ENCODE peak calls at places on chromosomes 4 and X, in eight cellular contexts. M is ovary, O is fibroblast of pulmonary artery, U is ELF-1, P is H9, N is left kidney, I is GM04504, X is head of caudate nucleus. K is an unnamed sample.

GRCh38 chrX:28022371-28022770 is 41.1 kb upstream of the DCAF8L1 start:
- DNase-seq in M (no peak), O (no peak), U (no peak), P (no peak), N (no peak), I (no peak), X (no peak), K (no peak)

GRCh38 chrX:19956923-19957322 is 33.9 kb downstream of the BCLAF3 start:
- DNase-seq in M (no peak), O (no peak), U (no peak), P (no peak), N (no peak), I (no peak), X (no peak), K (no peak)

GRCh38 chrX:20742106-20742505 is 475.4 kb upstream of the RPS6KA3 start:
- DNase-seq in M (no peak), O (peak; percentile 4), U (no peak), P (no peak), N (no peak), I (peak; percentile 44), X (no peak), K (no peak)

GRCh38 chr4:183906736-183907651 is 1.9 kb downstream of the STOX2 start:
- DNase-seq in M (peak; percentile 17), O (no peak), U (peak; percentile 77), P (peak; percentile 64), N (peak; percentile 74), I (no peak), X (peak; percentile 42), K (no peak)

GRCh38 chr4:158636619-158637018 is 35.1 kb downstream of the C4orf46 start:
- DNase-seq in M (no peak), O (no peak), U (no peak), P (no peak), N (no peak), I (no peak), X (no peak), K (no peak)

GRCh38 chrX:23699636-23700194 is 32.4 kb downstream of the PRDX4 start:
- DNase-seq in M (peak; percentile 43), O (peak; percentile 48), U (peak; percentile 60), P (peak; percentile 84), N (no peak), I (no peak), X (no peak), K (no peak)

GRCh38 chr4:94500696-94501095 is 49.0 kb downstream of the PDLIM5 start:
- DNase-seq in M (no peak), O (peak; percentile 64), U (no peak), P (no peak), N (no peak), I (no peak), X (no peak), K (no peak)

GRCh38 chr4:76301068-76301774 is 5.3 kb upstream of the STBD1 start:
- DNase-seq in M (no peak), O (peak; percentile 59), U (no peak), P (no peak), N (peak; percentile 60), I (peak; percentile 61), X (no peak), K (peak; percentile 62)

GRCh38 chr4:36043901-36044300 is 200.4 kb downstream of the ARAP2 start:
- DNase-seq in M (no peak), O (no peak), U (no peak), P (no peak), N (no peak), I (no peak), X (no peak), K (no peak)

GRCh38 chr4:152805818-152806217 is 26.1 kb downstream of the ARFIP1 start:
- DNase-seq in M (no peak), O (no peak), U (no peak), P (no peak), N (no peak), I (no peak), X (no peak), K (no peak)

GRCh38 chrX:150212672-150213480 is 150.2 kb upstream of the MAMLD1 start:
- DNase-seq in M (no peak), O (peak; percentile 57), U (peak; percentile 68), P (no peak), N (no peak), I (no peak), X (no peak), K (no peak)

GRCh38 chr4:109699553-109700225 is 3.6 kb downstream of the CASP6 start:
- DNase-seq in M (no peak), O (no peak), U (no peak), P (no peak), N (no peak), I (no peak), X (no peak), K (no peak)

GRCh38 chrX:118117069-118117405 is 427 bp upstream of the KLHL13 start:
- DNase-seq in M (no peak), O (no peak), U (peak; percentile 70), P (no peak), N (no peak), I (no peak), X (no peak), K (no peak)

GRCh38 chr4:3708103-3708510 is 58.1 kb upstream of the ADRA2C start:
- DNase-seq in M (no peak), O (no peak), U (no peak), P (no peak), N (peak; percentile 64), I (peak; percentile 17), X (no peak), K (no peak)

GRCh38 chrX:102339312-102340298 is 92.6 kb downstream of the NXF2 start:
- DNase-seq in M (no peak), O (no peak), U (peak; percentile 46), P (peak; percentile 92), N (peak; percentile 2), I (no peak), X (peak; percentile 6), K (no peak)

GRCh38 chr4:120921456-120922389 is 803 bp downstream of the PRDM5 start:
- DNase-seq in M (peak; percentile 66), O (peak; percentile 72), U (peak; percentile 52), P (peak; percentile 53), N (peak; percentile 85), I (peak; percentile 31), X (peak; percentile 58), K (no peak)

GRCh38 chrX:17372052-17372451 is 2.9 kb upstream of the NHS start:
- DNase-seq in M (no peak), O (no peak), U (no peak), P (no peak), N (no peak), I (no peak), X (no peak), K (no peak)

GRCh38 chr4:148431401-148431800 is 10.8 kb downstream of the NR3C2 start:
- DNase-seq in M (no peak), O (no peak), U (no peak), P (no peak), N (no peak), I (no peak), X (no peak), K (no peak)

K was measured in BJ.